ENCODE peak calls at places on chromosomes 3 and 15, in nine cellular contexts. V is mucosa of descending colon, E is psoas muscle, S is foreskin fibroblast, F is heart left ventricle, N is MCF 10A, D is adrenal gland, J is astrocyte of the spinal cord, O is fibroblast of lung. X is an unnamed sample.

GRCh38 chr15:41773332-41773728 is 954 bp upstream of the MAPKBP1 start:
- DNase-seq in O (peak; percentile 15), N (no peak), E (no peak), S (no peak), D (no peak), F (no peak), V (no peak), J (no peak), X (no peak)

GRCh38 chr3:4416961-4417360 is 50.1 kb downstream of the SUMF1 start:
- DNase-seq in V (no peak), O (peak; percentile 91), E (peak; percentile 86), J (peak; percentile 93), F (no peak), S (peak; percentile 76), N (peak; percentile 100), D (no peak), X (peak; percentile 73)

GRCh38 chr15:97259943-97260342 is 700.6 kb upstream of the ARRDC4 start:
- DNase-seq in O (no peak), D (no peak), S (no peak), E (no peak), F (no peak), N (no peak), J (no peak), V (no peak), X (no peak)

GRCh38 chr3:53083949-53084309 is 38.1 kb upstream of the SFMBT1 start:
- DNase-seq in O (no peak), J (no peak), N (no peak), D (peak; percentile 2), E (no peak), S (no peak), V (no peak), F (no peak), X (no peak)

GRCh38 chr3:69288161-69288895 is 97.6 kb downstream of the FRMD4B start:
- DNase-seq in J (no peak), F (no peak), O (peak; percentile 22), V (no peak), N (no peak), E (no peak), S (no peak), D (no peak), X (no peak)

GRCh38 chr3:47803478-47804025 is 614 bp downstream of the DHX30 start:
- DNase-seq in O (peak; percentile 11), S (no peak), F (no peak), D (no peak), E (no peak), V (no peak), N (no peak), J (no peak), X (no peak)

GRCh38 chr3:151726016-151726415 is 7.7 kb upstream of the AADACL2 start:
- DNase-seq in S (no peak), N (peak; percentile 9), D (no peak), E (no peak), J (no peak), V (no peak), O (peak; percentile 41), F (no peak), X (no peak)

GRCh38 chr15:44038801-44039200 is 156.3 kb downstream of the FRMD5 start:
- DNase-seq in E (no peak), S (no peak), D (no peak), V (no peak), J (peak; percentile 73), F (no peak), O (peak; percentile 78), N (no peak), X (no peak)

GRCh38 chr3:65569845-65570405 is 468.8 kb downstream of the MAGI1 start:
- DNase-seq in F (no peak), J (no peak), E (no peak), V (no peak), S (no peak), D (no peak), O (no peak), N (no peak), X (no peak)

GRCh38 chr3:42682301-42683070 is 2.9 kb upstream of the KLHL40 start:
- DNase-seq in S (no peak), V (peak; percentile 26), F (peak; percentile 15), O (no peak), D (no peak), E (peak; percentile 66), J (no peak), N (no peak), X (no peak)

GRCh38 chr3:143358793-143359491 is 239.4 kb downstream of the CHST2 start:
- DNase-seq in S (no peak), J (no peak), N (no peak), F (no peak), D (no peak), E (no peak), O (no peak), V (no peak), X (no peak)

GRCh38 chr3:195033531-195034091 is 237.3 kb downstream of the XXYLT1 start:
- DNase-seq in O (peak; percentile 3), V (no peak), F (no peak), J (no peak), N (peak; percentile 57), S (no peak), D (no peak), E (no peak), X (no peak)

GRCh38 chr15:89814112-89814742 is 425 bp downstream of the ANPEP start:
- DNase-seq in N (peak; percentile 42), S (no peak), V (peak; percentile 53), J (no peak), D (no peak), E (peak; percentile 46), O (no peak), F (no peak), X (no peak)

GRCh38 chr15:42367041-42367440 is 7.7 kb downstream of the CAPN3 start:
- DNase-seq in O (no peak), J (no peak), V (no peak), N (no peak), F (no peak), E (no peak), S (no peak), D (no peak), X (no peak)

GRCh38 chr15:69224383-69224782 is 63.9 kb downstream of the GLCE start:
- DNase-seq in J (no peak), E (no peak), N (peak; percentile 74), V (peak; percentile 57), O (no peak), S (no peak), F (no peak), D (no peak), X (no peak)

GRCh38 chr3:100621251-100621650 is 11.8 kb downstream of the ADGRG7 start:
- DNase-seq in N (no peak), V (no peak), O (no peak), E (no peak), J (no peak), D (no peak), S (no peak), F (no peak), X (no peak)

GRCh38 chr15:73375755-73376305 is 7.1 kb upstream of the HCN4 start:
- DNase-seq in F (peak; percentile 46), O (no peak), S (no peak), V (no peak), E (no peak), N (no peak), D (no peak), J (no peak), X (no peak)

GRCh38 chr3:78941587-78941986 is 826.2 kb downstream of the ROBO1 start:
- DNase-seq in F (no peak), O (peak; percentile 93), E (no peak), S (peak; percentile 88), J (peak; percentile 88), N (peak; percentile 70), V (no peak), D (no peak), X (peak; percentile 87)

GRCh38 chr3:39541917-39542329 is 74.4 kb downstream of the MOBP start:
- DNase-seq in J (peak; percentile 22), F (no peak), V (no peak), D (no peak), S (no peak), N (peak; percentile 49), E (no peak), O (peak; percentile 15), X (no peak)
- TF ChIP-seq CTCF in J (peak; percentile 58), F (peak; percentile 38), V (no peak), D (peak; percentile 61), S (peak; percentile 46), N (peak; percentile 32), E (peak; percentile 34), O (peak; percentile 50), X (peak; percentile 54)

DNA sequence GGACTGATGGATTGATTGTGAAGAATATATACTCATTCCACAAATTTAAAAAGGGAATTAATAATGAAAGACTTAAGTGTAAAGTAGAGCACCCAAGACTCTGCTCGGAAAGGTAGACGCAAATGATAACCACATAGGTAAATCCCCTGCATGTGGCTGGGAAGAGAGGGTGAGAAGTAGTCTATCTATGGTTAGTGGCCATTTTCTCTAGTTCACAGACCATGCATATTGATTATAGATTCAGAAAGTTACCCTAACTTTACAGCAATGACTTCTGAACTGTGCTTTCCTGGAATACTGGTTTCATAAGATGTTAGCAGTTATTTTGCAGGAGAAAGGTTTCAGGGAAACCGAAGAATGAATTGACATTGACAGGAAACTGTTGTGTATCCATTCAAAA is 51.7 kb downstream of the CASR start:
- DNase-seq in F (no peak), J (no peak), V (no peak), N (no peak), S (no peak), O (no peak), D (no peak), E (no peak), X (no peak)
- TF ChIP-seq CTCF in F (no peak), J (no peak), V (no peak), N (no peak), S (no peak), O (no peak), D (no peak), E (no peak), X (no peak)

GRCh38 chr3:169297214-169297613 is 366.3 kb downstream of the MECOM start:
- DNase-seq in F (no peak), N (no peak), V (no peak), O (no peak), S (no peak), J (no peak), E (no peak), D (no peak), X (no peak)

GRCh38 chr3:169298247-169298992 is 365.1 kb downstream of the MECOM start:
- DNase-seq in O (no peak), V (no peak), E (no peak), N (no peak), S (no peak), D (no peak), F (no peak), J (no peak), X (no peak)

GRCh38 chr3:169299129-169299528 is 364.4 kb downstream of the MECOM start:
- DNase-seq in F (no peak), S (no peak), E (no peak), D (no peak), N (no peak), V (peak; percentile 80), J (no peak), O (no peak), X (no peak)

GRCh38 chr3:169295912-169296311 is 367.6 kb downstream of the MECOM start:
- DNase-seq in O (no peak), F (no peak), N (no peak), E (no peak), V (no peak), S (no peak), D (no peak), J (no peak), X (no peak)

GRCh38 chr3:169295126-169295525 is 368.4 kb downstream of the MECOM start:
- DNase-seq in D (no peak), O (peak; percentile 13), F (no peak), V (no peak), N (peak; percentile 33), J (peak; percentile 57), E (no peak), S (peak; percentile 3), X (no peak)
- TF ChIP-seq CTCF in D (peak; percentile 20), O (peak; percentile 46), F (peak; percentile 26), V (peak; percentile 19), N (peak; percentile 52), J (peak; percentile 55), E (no peak), S (peak; percentile 40), X (peak; percentile 51)

GRCh38 chr3:127820221-127820870 is 2.0 kb downstream of the MGLL start:
- DNase-seq in D (no peak), N (peak; percentile 57), E (no peak), O (peak; percentile 6), S (peak; percentile 62), V (no peak), J (peak; percentile 15), F (no peak), X (no peak)
- TF ChIP-seq CTCF in D (no peak), N (no peak), E (no peak), O (peak; percentile 46), S (peak; percentile 8), V (no peak), J (peak; percentile 27), F (no peak), X (peak; percentile 35)

X was measured in AG09309.